ENCODE peak calls at places on chromosome 9, in four cellular contexts. Q is CD4-positive, alpha-beta memory T cell; S is cardiac muscle cell; G is right atrium auricular region. E is an unnamed sample.
A peak's percentile ranks its signal among the peaks of the same experiment; 100 is the strongest.

GRCh38 chr9:114906922-114907571 is 23.3 kb downstream of the TNFSF8 start:
- DNase-seq in S (peak; percentile 68), Q (no peak), G (no peak), E (no peak)

GRCh38 chr9:83422512-83422911 is 115.7 kb downstream of the FRMD3 start:
- DNase-seq in G (no peak), Q (no peak), S (peak; percentile 47), E (no peak)

GRCh38 chr9:92191801-92192200 is 76.6 kb upstream of the SPTLC1 start:
- DNase-seq in G (no peak), Q (no peak), S (peak; percentile 33), E (no peak)

GRCh38 chr9:87383341-87384150 is 114.1 kb upstream of the DAPK1 start:
- DNase-seq in Q (no peak), S (no peak), G (no peak), E (no peak)

GRCh38 chr9:134908524-134909364 is 9.0 kb downstream of the FCN1 start:
- DNase-seq in S (no peak), G (no peak), Q (no peak), E (no peak)

GRCh38 chr9:110615526-110615925 is 36.0 kb upstream of the SVEP1 start:
- DNase-seq in S (peak; percentile 51), G (no peak), Q (no peak), E (no peak)

GRCh38 chr9:967851-968641 is 8.4 kb upstream of the DMRT3 start:
- DNase-seq in S (no peak), G (no peak), Q (no peak), E (peak; percentile 21)

GRCh38 chr9:76371901-76372300 is 22.3 kb downstream of the RFK start:
- DNase-seq in S (peak; percentile 63), Q (no peak), G (no peak), E (no peak)

DNA sequence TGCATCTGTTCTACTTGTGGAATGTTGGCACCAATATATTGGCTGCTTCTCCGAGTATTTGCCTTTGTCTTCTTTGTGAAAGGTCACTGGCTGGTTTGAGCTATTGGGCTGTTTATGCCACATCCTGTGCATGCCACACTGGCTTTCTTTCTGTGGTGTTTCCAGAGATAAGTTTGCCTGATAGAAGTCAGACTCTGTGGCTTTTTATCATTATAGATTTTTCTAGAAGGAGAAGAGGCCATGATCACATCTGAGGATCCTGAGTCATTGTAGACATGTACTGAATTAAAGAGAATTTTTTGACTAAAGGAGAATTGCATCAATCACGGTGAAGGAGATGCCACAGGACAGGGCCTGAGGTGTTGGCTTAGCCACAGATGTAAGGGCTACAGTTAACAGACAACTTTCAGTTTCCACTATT is 26.5 kb upstream of the CDKN2B start:
- DNase-seq in G (no peak), S (no peak), Q (no peak), E (no peak)
- H3K4me1 ChIP-seq in G (no peaks in the 10 kb centered on the region), S (no peaks in the 10 kb centered on the region), Q (peaks cover 7% of the 10 kb centered on the region), E (no peaks in the 10 kb centered on the region)

GRCh38 chr9:93953492-93954435 is 1.4 kb downstream of the BARX1 start:
- DNase-seq in S (no peak), G (no peak), Q (no peak), E (no peak)
- H3K4me1 ChIP-seq in S (no peaks in the 10 kb centered on the region), G (no peaks in the 10 kb centered on the region), Q (peaks cover 49% of the 10 kb centered on the region), E (peaks cover 22% of the 10 kb centered on the region)

GRCh38 chr9:136808075-136808780 is 480 bp downstream of the RABL6 start:
- DNase-seq in G (no peak), Q (no peak), S (no peak), E (no peak)
- H3K4me1 ChIP-seq in G (no peaks in the 10 kb centered on the region), Q (peaks cover 45% of the 10 kb centered on the region), S (peaks cover 23% of the 10 kb centered on the region), E (peaks cover 4% of the 10 kb centered on the region)

GRCh38 chr9:113633782-113634596 is 170.5 kb downstream of the RGS3 start:
- DNase-seq in Q (no peak), S (no peak), G (no peak), E (no peak)

GRCh38 chr9:113631811-113632665 is 168.5 kb downstream of the RGS3 start:
- DNase-seq in G (no peak), Q (no peak), S (no peak), E (no peak)

GRCh38 chr9:113632776-113633590 is 169.5 kb downstream of the RGS3 start:
- DNase-seq in Q (no peak), G (no peak), S (peak; percentile 46), E (no peak)

GRCh38 chr9:113628621-113629020 is 165.1 kb downstream of the RGS3 start:
- DNase-seq in Q (no peak), G (no peak), S (no peak), E (no peak)

DNA sequence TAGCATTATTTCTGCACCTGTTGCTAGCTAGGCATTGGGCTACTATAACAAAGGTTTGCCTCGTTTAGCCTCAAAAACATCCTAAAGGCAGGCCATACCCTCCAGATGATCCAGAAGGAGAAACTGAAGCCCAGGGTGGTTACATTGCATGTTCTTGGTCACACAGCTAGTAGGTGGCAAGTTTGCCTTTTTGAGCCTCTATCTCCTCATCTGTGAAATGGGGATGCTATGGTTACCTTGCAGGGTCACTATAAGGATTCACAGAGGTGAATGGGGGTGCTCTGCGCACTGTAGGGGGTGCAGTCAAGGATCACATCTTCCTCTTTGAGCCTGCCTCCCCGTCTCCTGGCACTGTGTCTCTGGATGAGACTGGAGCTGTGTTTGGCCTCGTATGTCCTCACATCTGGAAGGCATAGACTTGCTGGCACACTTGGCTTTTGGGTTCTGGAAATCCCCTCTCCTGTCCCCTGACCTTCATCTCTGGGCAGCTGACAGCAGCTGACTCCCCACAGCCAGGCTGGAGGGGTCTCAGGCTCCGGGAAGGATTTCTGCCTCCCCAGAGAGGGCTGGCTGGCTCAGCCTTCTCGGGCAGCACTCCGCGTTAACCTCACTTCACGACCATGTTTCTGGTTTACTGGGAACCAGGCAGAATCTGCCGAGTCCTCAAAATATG is 167.7 kb downstream of the RGS3 start:
- DNase-seq in G (no peak), Q (no peak), S (no peak), E (no peak)
- H3K4me1 ChIP-seq in G (no peaks in the 10 kb centered on the region), Q (no peaks in the 10 kb centered on the region), S (peaks cover 38% of the 10 kb centered on the region), E (peaks cover 5% of the 10 kb centered on the region)

DNA sequence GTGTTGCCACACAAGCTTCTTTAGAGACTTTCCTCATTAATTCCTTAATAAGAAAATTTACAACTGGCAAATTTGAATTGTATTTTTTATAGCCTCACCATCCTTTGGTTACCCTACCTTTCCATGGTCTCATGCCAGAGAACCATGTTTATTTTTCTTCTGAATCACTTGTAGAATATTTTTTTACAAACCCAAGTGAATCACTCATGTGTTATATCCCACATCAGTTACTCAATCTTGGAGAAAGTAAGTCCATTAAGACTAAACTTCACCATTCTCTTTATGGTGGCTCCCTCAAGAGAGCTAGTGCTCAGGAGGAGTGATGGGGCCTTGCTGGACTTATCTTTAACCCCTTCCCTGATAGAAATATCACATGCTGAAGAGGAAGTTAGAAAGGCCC is 128.9 kb downstream of the SUSD1 start:
- DNase-seq in S (no peak), G (no peak), Q (no peak), E (no peak)
- H3K4me1 ChIP-seq in S (no peaks in the 10 kb centered on the region), G (no peaks in the 10 kb centered on the region), Q (no peaks in the 10 kb centered on the region), E (peaks cover 16% of the 10 kb centered on the region)

E was measured in lung.